ENCODE peak calls at places on chromosome 13, in five cellular contexts. O, I, R, F and T are unnamed samples.

GRCh38 chr13:101489635-101490034 is 37.2 kb downstream of the ITGBL1 start:
- DNase-seq in O (no peak), I (peak), R (no peak), F (no peak), T (no peak)

GRCh38 chr13:21501709-21502108 is 42.6 kb upstream of the ZDHHC20 start:
- DNase-seq in O (no peak), I (no peak), R (no peak), F (no peak), T (no peak)

GRCh38 chr13:109412232-109412935 is 374.0 kb downstream of the IRS2 start:
- DNase-seq in O (no peak), I (peak), R (no peak), F (peak), T (peak)

GRCh38 chr13:44764334-44764733 is 188.2 kb upstream of the TSC22D1 start:
- DNase-seq in O (no peak), I (no peak), R (no peak), F (no peak), T (no peak)

GRCh38 chr13:99301913-99302636 is 5.1 kb downstream of the GPR183 start:
- DNase-seq in O (no peak), I (no peak), R (no peak), F (no peak), T (no peak)

GRCh38 chr13:110354209-110354627 is 47.1 kb downstream of the COL4A2 start:
- DNase-seq in O (no peak), I (no peak), R (peak), F (no peak), T (no peak)

GRCh38 chr13:75478659-75479058 is 3.3 kb downstream of the TBC1D4 start:
- DNase-seq in O (no peak), I (no peak), R (no peak), F (no peak), T (no peak)

GRCh38 chr13:47337781-47338507 is 441.1 kb upstream of the HTR2A start:
- DNase-seq in O (no peak), I (peak), R (no peak), F (no peak), T (peak)

GRCh38 chr13:80180745-80181144 is 160.2 kb downstream of the SPRY2 start:
- DNase-seq in O (no peak), I (no peak), R (no peak), F (no peak), T (no peak)

GRCh38 chr13:113448885-113449692 is 4.2 kb downstream of the ADPRHL1 start:
- DNase-seq in O (no peak), I (no peak), R (peak), F (no peak), T (peak)

GRCh38 chr13:31168166-31168565 is 6.5 kb upstream of the HSPH1 start:
- DNase-seq in O (no peak), I (no peak), R (no peak), F (no peak), T (no peak)

GRCh38 chr13:47474845-47475244 is 526.2 kb downstream of the SUCLA2 start:
- DNase-seq in O (no peak), I (no peak), R (no peak), F (no peak), T (no peak)

GRCh38 chr13:87324558-87324957 is 346.6 kb upstream of the SLITRK5 start:
- DNase-seq in O (no peak), I (no peak), R (no peak), F (no peak), T (no peak)

GRCh38 chr13:42272115-42272756 is at the start of gene AKAP11:
- DNase-seq in O (no peak), I (peak), R (no peak), F (peak), T (peak)

GRCh38 chr13:101751488-101751887 is 299.0 kb downstream of the ITGBL1 start:
- DNase-seq in O (peak), I (peak), R (no peak), F (no peak), T (peak)

GRCh38 chr13:28411859-28412353 is 83.0 kb downstream of the FLT1 start:
- DNase-seq in O (no peak), I (peak), R (no peak), F (no peak), T (peak)

GRCh38 chr13:48236528-48237353 is 3.7 kb downstream of the ITM2B start:
- DNase-seq in O (no peak), I (peak), R (no peak), F (no peak), T (peak)

GRCh38 chr13:40158218-40158617 is 502.8 kb downstream of the COG6 start:
- DNase-seq in O (no peak), I (peak), R (no peak), F (no peak), T (peak)

GRCh38 chr13:112064222-112064621 is 2.7 kb upstream of the SOX1 start:
- DNase-seq in O (no peak), I (no peak), R (no peak), F (no peak), T (no peak)

GRCh38 chr13:50197705-50198104 is 182.5 kb downstream of the KCNRG start:
- DNase-seq in O (no peak), I (peak), R (no peak), F (no peak), T (no peak)

GRCh38 chr13:112893570-112894422 is 75.2 kb upstream of the MCF2L start:
- DNase-seq in O (no peak), I (peak), R (no peak), F (peak), T (peak)

GRCh38 chr13:108508263-108508662 is 121.1 kb upstream of the MYO16 start:
- DNase-seq in O (no peak), I (peak), R (no peak), F (peak), T (peak)

GRCh38 chr13:39765801-39766463 is 110.5 kb downstream of the COG6 start:
- DNase-seq in O (no peak), I (no peak), R (no peak), F (peak), T (peak)

GRCh38 chr13:85588359-85588758 is 210.9 kb downstream of the SLITRK6 start:
- DNase-seq in O (no peak), I (no peak), R (no peak), F (no peak), T (no peak)

GRCh38 chr13:113333076-113333475 is 30.9 kb downstream of the GRTP1 start:
- DNase-seq in O (no peak), I (no peak), R (no peak), F (no peak), T (no peak)

GRCh38 chr13:101915333-101915732 is 462.9 kb downstream of the ITGBL1 start:
- DNase-seq in O (no peak), I (no peak), R (no peak), F (no peak), T (no peak)

GRCh38 chr13:105466376-105466775 is 1069.1 kb downstream of the EFNB2 start:
- DNase-seq in O (no peak), I (no peak), R (no peak), F (no peak), T (no peak)

GRCh38 chr13:93227280-93227905 is 786 bp downstream of the GPC6 start:
- DNase-seq in O (no peak), I (peak), R (peak), F (peak), T (peak)

GRCh38 chr13:112469071-112469745 is 93.1 kb downstream of the SPACA7 start:
- DNase-seq in O (no peak), I (no peak), R (no peak), F (no peak), T (no peak)

GRCh38 chr13:26787961-26788360 is 27.4 kb upstream of the GPR12 start:
- DNase-seq in O (no peak), I (no peak), R (no peak), F (no peak), T (no peak)